ENCODE peak calls at places on chromosomes 13 and 19, in seven cellular contexts. T is cardiac muscle cell; J is transverse colon; Y is HFF-Myc; N is ovary; D is stimulated activated CD4-positive, alpha-beta T cell treated with anti-CD3 and anti-CD28 coated beads, TNF-alpha, amount 100 ng/mL, for 24 hours; Q is spleen. W is an unnamed sample.

GRCh38 chr13:91722267-91722884 is 324.0 kb downstream of the GPC5 start:
- DNase-seq in T (peak), J (no peak), Y (no peak), N (no peak), D (no peak), Q (no peak), W (no peak)

GRCh38 chr19:49094505-49095482 is 9.5 kb downstream of the SNRNP70 start:
- DNase-seq in T (no peak), J (no peak), Y (no peak), N (no peak), D (no peak), Q (no peak), W (no peak)

GRCh38 chr13:113819731-113820715 is 43.9 kb downstream of the GAS6 start:
- DNase-seq in T (no peak), J (no peak), Y (no peak), N (peak), D (no peak), Q (peak), W (no peak)

GRCh38 chr13:69641773-69642172 is 465.9 kb upstream of the ATXN8OS start:
- DNase-seq in T (no peak), J (no peak), Y (no peak), N (no peak), D (no peak), Q (no peak), W (no peak)

GRCh38 chr13:112144616-112145220 is 77.8 kb downstream of the SOX1 start:
- DNase-seq in T (no peak), J (no peak), Y (no peak), N (no peak), D (no peak), Q (peak), W (no peak)

GRCh38 chr19:15010497-15011255 is 31.0 kb upstream of the SLC1A6 start:
- DNase-seq in T (no peak), J (no peak), Y (no peak), N (no peak), D (no peak), Q (no peak), W (no peak)

GRCh38 chr19:30865481-30865880 is 483.8 kb downstream of the TSHZ3 start:
- DNase-seq in T (peak), J (no peak), Y (no peak), N (no peak), D (no peak), Q (no peak), W (no peak)

GRCh38 chr13:51995677-51996551 is 15.3 kb downstream of the ATP7B start:
- DNase-seq in T (no peak), J (peak), Y (no peak), N (no peak), D (no peak), Q (no peak), W (no peak)

GRCh38 chr19:51070334-51070886 is 5.5 kb upstream of the KLK13 start:
- DNase-seq in T (no peak), J (no peak), Y (no peak), N (no peak), D (no peak), Q (no peak), W (no peak)

GRCh38 chr13:109610517-109610916 is 175.9 kb downstream of the IRS2 start:
- DNase-seq in T (peak), J (peak), Y (no peak), N (peak), D (no peak), Q (peak), W (no peak)

GRCh38 chr13:111385182-111385857 is 64.9 kb downstream of the TEX29 start:
- DNase-seq in T (no peak), J (no peak), Y (no peak), N (no peak), D (no peak), Q (peak), W (no peak)

GRCh38 chr19:54114340-54114826 is 1.1 kb downstream of the TFPT start:
- DNase-seq in T (no peak), J (peak), Y (no peak), N (peak), D (no peak), Q (peak), W (no peak)

GRCh38 chr19:38729653-38730469 is 14.4 kb downstream of the CAPN12 start:
- DNase-seq in T (peak), J (peak), Y (no peak), N (peak), D (peak), Q (peak), W (no peak)

GRCh38 chr19:13839938-13840750 is 36.8 kb upstream of the NANOS3 start:
- DNase-seq in T (no peak), J (peak), Y (no peak), N (no peak), D (no peak), Q (peak), W (no peak)

GRCh38 chr13:40533072-40533471 is 133.4 kb downstream of the FOXO1 start:
- DNase-seq in T (no peak), J (no peak), Y (no peak), N (no peak), D (no peak), Q (no peak), W (no peak)

GRCh38 chr19:38039966-38040365 is 133.0 kb downstream of the SIPA1L3 start:
- DNase-seq in T (no peak), J (no peak), Y (peak), N (no peak), D (no peak), Q (no peak), W (no peak)

GRCh38 chr13:21043898-21044297 is 17.5 kb downstream of the LATS2 start:
- DNase-seq in T (peak), J (no peak), Y (no peak), N (no peak), D (no peak), Q (no peak), W (no peak)

GRCh38 chr13:46274094-46274698 is 62.5 kb downstream of the LRRC63 start:
- DNase-seq in T (no peak), J (no peak), Y (no peak), N (no peak), D (no peak), Q (no peak), W (no peak)

GRCh38 chr19:29942404-29943261 is 594 bp downstream of the URI1 start:
- DNase-seq in T (peak), J (peak), Y (no peak), N (peak), D (peak), Q (peak), W (no peak)

GRCh38 chr19:35797663-35798062 is 15.0 kb downstream of the PRODH2 start:
- DNase-seq in T (peak), J (no peak), Y (no peak), N (no peak), D (no peak), Q (no peak), W (no peak)

GRCh38 chr19:55340784-55341147 is 1.1 kb downstream of the KMT5C start:
- DNase-seq in T (peak), J (peak), Y (no peak), N (no peak), D (no peak), Q (peak), W (no peak)

GRCh38 chr19:55913643-55914268 is 18.4 kb downstream of the NLRP13 start:
- DNase-seq in T (no peak), J (no peak), Y (no peak), N (no peak), D (no peak), Q (no peak), W (no peak)

GRCh38 chr19:53772943-53773342 is 51.2 kb downstream of the NLRP12 start:
- DNase-seq in T (peak), J (peak), Y (peak), N (no peak), D (peak), Q (no peak), W (peak)

GRCh38 chr13:74045583-74045982 is 88.6 kb downstream of the KLF12 start:
- DNase-seq in T (no peak), J (no peak), Y (no peak), N (no peak), D (no peak), Q (peak), W (no peak)

GRCh38 chr13:113187263-113187669 is 21.2 kb downstream of the PCID2 start:
- DNase-seq in T (no peak), J (peak), Y (peak), N (no peak), D (peak), Q (no peak), W (peak)

GRCh38 chr19:56199686-56200085 is 2.1 kb upstream of the ZSCAN5B start:
- DNase-seq in T (no peak), J (no peak), Y (no peak), N (no peak), D (no peak), Q (no peak), W (no peak)

GRCh38 chr19:18157465-18158063 is 4.6 kb downstream of the PIK3R2 start:
- DNase-seq in T (no peak), J (no peak), Y (no peak), N (peak), D (no peak), Q (no peak), W (no peak)

GRCh38 chr19:16367269-16367683 is 42.6 kb downstream of the KLF2 start:
- DNase-seq in T (no peak), J (no peak), Y (no peak), N (no peak), D (no peak), Q (peak), W (no peak)

GRCh38 chr19:29583196-29584006 is 22.7 kb upstream of the POP4 start:
- DNase-seq in T (no peak), J (no peak), Y (no peak), N (no peak), D (no peak), Q (no peak), W (no peak)

GRCh38 chr13:48769107-48769704 is 115.5 kb downstream of the CYSLTR2 start:
- DNase-seq in T (peak), J (peak), Y (peak), N (peak), D (peak), Q (no peak), W (peak)

GRCh38 chr19:18112989-18113478 is 15.5 kb downstream of the MAST3 start:
- DNase-seq in T (peak), J (peak), Y (peak), N (peak), D (peak), Q (peak), W (peak)

GRCh38 chr19:13978721-13979191 is 26.4 kb downstream of the DCAF15 start:
- DNase-seq in T (peak), J (no peak), Y (no peak), N (peak), D (no peak), Q (no peak), W (no peak)

GRCh38 chr19:18439025-18439909 is 1.3 kb upstream of the ISYNA1 start:
- DNase-seq in T (no peak), J (no peak), Y (no peak), N (peak), D (no peak), Q (peak), W (no peak)